ENCODE peak calls at places on chromosomes 4 and X, in six cellular contexts. K is CD4-positive, alpha-beta memory T cell; O is pancreas; D is colonic mucosa; A is left lung; C is BJ. X is an unnamed sample. For H3K36me3, the result is how much of the 10 kb centered on the place peaks cover.

GRCh38 chr4:185634066-185634652 is 98.9 kb upstream of the PDLIM3 start:
- DNase-seq in K (no peak), O (no peak), D (no peak), A (no peak), C (no peak), X (no peak)

GRCh38 chrX:28988246-28988645 is 401.0 kb downstream of the IL1RAPL1 start:
- DNase-seq in K (no peak), O (no peak), D (no peak), A (no peak), C (no peak), X (no peak)

GRCh38 chr4:104099141-104099540 is 379.4 kb upstream of the TACR3 start:
- DNase-seq in K (no peak), O (no peak), D (no peak), A (no peak), C (no peak), X (no peak)

GRCh38 chr4:89411539-89411938 is 103.9 kb upstream of the GPRIN3 start:
- DNase-seq in K (no peak), O (peak), D (no peak), A (no peak), C (no peak), X (no peak)

GRCh38 chr4:37440519-37440900 is 196.0 kb downstream of the NWD2 start:
- DNase-seq in K (no peak), O (no peak), D (no peak), A (no peak), C (no peak), X (no peak)

GRCh38 chr4:175092114-175092513 is 174.0 kb downstream of the ADAM29 start:
- DNase-seq in K (no peak), O (no peak), D (no peak), A (peak), C (no peak), X (no peak)

GRCh38 chrX:133654801-133655200 is 239.5 kb upstream of the GPC4 start:
- DNase-seq in K (no peak), O (no peak), D (no peak), A (no peak), C (no peak), X (no peak)

GRCh38 chr4:118033148-118034060 is 882 bp upstream of the NDST3 start:
- DNase-seq in K (no peak), O (peak), D (peak), A (peak), C (no peak), X (no peak)

GRCh38 chr4:8732092-8732491 is 139.5 kb downstream of the CPZ start:
- DNase-seq in K (no peak), O (no peak), D (no peak), A (no peak), C (no peak), X (no peak)

GRCh38 chr4:175385797-175386196 is 426.3 kb downstream of the GPM6A start:
- DNase-seq in K (no peak), O (no peak), D (no peak), A (no peak), C (no peak), X (no peak)

GRCh38 chrX:12080265-12080664 is 58.0 kb upstream of the FRMPD4 start:
- DNase-seq in K (no peak), O (peak), D (no peak), A (no peak), C (no peak), X (no peak)

GRCh38 chr4:126221262-126221661 is 906.5 kb downstream of the FAT4 start:
- DNase-seq in K (no peak), O (no peak), D (no peak), A (no peak), C (no peak), X (no peak)

GRCh38 chrX:42746606-42747005 is 31.4 kb downstream of the PPP1R2C start:
- DNase-seq in K (no peak), O (no peak), D (no peak), A (no peak), C (peak), X (no peak)

GRCh38 chr4:150581611-150582010 is 340 bp upstream of the MAB21L2 start:
- DNase-seq in K (no peak), O (no peak), D (peak), A (no peak), C (no peak), X (no peak)

GRCh38 chr4:87974856-87975462 is 555 bp upstream of the SPP1 start:
- DNase-seq in K (no peak), O (peak), D (no peak), A (peak), C (no peak), X (no peak)

GRCh38 chr4:113173865-113174264 is 124.4 kb downstream of the ANK2 start:
- DNase-seq in K (no peak), O (no peak), D (no peak), A (no peak), C (no peak), X (no peak)

GRCh38 chr4:89915937-89916336 is 21.3 kb downstream of the MMRN1 start:
- DNase-seq in K (no peak), O (no peak), D (no peak), A (no peak), C (no peak), X (no peak)

GRCh38 chr4:128130621-128131020 is 69.5 kb downstream of the LARP1B start:
- DNase-seq in K (no peak), O (no peak), D (no peak), A (no peak), C (no peak), X (no peak)

GRCh38 chr4:88587285-88587684 is 5.0 kb upstream of the HERC3 start:
- DNase-seq in K (no peak), O (no peak), D (no peak), A (no peak), C (no peak), X (no peak)

GRCh38 chr4:185145572-185145971 is 2.5 kb downstream of the SLC25A4 start:
- DNase-seq in K (no peak), O (peak), D (no peak), A (no peak), C (no peak), X (no peak)

GRCh38 chr4:161522031-161522430 is 641.8 kb downstream of the FSTL5 start:
- DNase-seq in K (no peak), O (no peak), D (no peak), A (no peak), C (no peak), X (no peak)

GRCh38 chrX:132749406-132749805 is 209.0 kb downstream of the HS6ST2 start:
- DNase-seq in K (no peak), O (no peak), D (no peak), A (no peak), C (no peak), X (no peak)

GRCh38 chrX:118595501-118596042 is 100.0 kb downstream of the DOCK11 start:
- DNase-seq in K (no peak), O (no peak), D (no peak), A (no peak), C (no peak), X (no peak)

GRCh38 chrX:3712080-3712869 is 1.2 kb downstream of the PRKX start:
- DNase-seq in K (no peak), O (peak), D (peak), A (no peak), C (no peak), X (no peak)

GRCh38 chr4:20474119-20474518 is 222.4 kb downstream of the SLIT2 start:
- DNase-seq in K (no peak), O (no peak), D (no peak), A (no peak), C (no peak), X (no peak)

GRCh38 chrX:97159916-97160800 is 276.4 kb downstream of the RPA4 start:
- DNase-seq in K (no peak), O (no peak), D (peak), A (no peak), C (no peak), X (no peak)

GRCh38 chr4:36288727-36289126 is 7.3 kb downstream of the DTHD1 start:
- DNase-seq in K (no peak), O (no peak), D (no peak), A (no peak), C (no peak), X (no peak)

GRCh38 chr4:7254736-7255487 is 62.6 kb downstream of the SORCS2 start:
- DNase-seq in K (no peak), O (no peak), D (no peak), A (peak), C (no peak), X (no peak)

GRCh38 chr4:158018090-158018808 is 154.6 kb downstream of the GASK1B start:
- DNase-seq in K (no peak), O (no peak), D (no peak), A (no peak), C (no peak), X (no peak)

GRCh38 chr4:85200106-85200505 is 233.6 kb upstream of the WDFY3 start:
- DNase-seq in K (no peak), O (no peak), D (no peak), A (no peak), C (no peak), X (no peak)

GRCh38 chr4:82851902-82852750 is 38.8 kb downstream of the SEC31A start:
- DNase-seq in K (no peak), O (no peak), D (no peak), A (no peak), C (peak), X (no peak)

GRCh38 chr4:82852751-82853053 is 38.3 kb downstream of the SEC31A start:
- DNase-seq in K (no peak), O (no peak), D (no peak), A (no peak), C (no peak), X (no peak)

GRCh38 chr4:82851318-82851717 is 39.6 kb downstream of the SEC31A start:
- DNase-seq in K (no peak), O (no peak), D (no peak), A (no peak), C (no peak), X (no peak)

GRCh38 chr4:82848706-82849105 is 42.2 kb downstream of the SEC31A start:
- DNase-seq in K (no peak), O (no peak), D (no peak), A (no peak), C (no peak), X (no peak)

GRCh38 chr4:82850684-82851083 is 40.3 kb downstream of the SEC31A start:
- DNase-seq in K (no peak), O (no peak), D (no peak), A (no peak), C (no peak), X (no peak)
- H3K36me3 ChIP-seq in K (half or more), O (under half), D (under half), A (half or more), C (under half), X (half or more)

DNA sequence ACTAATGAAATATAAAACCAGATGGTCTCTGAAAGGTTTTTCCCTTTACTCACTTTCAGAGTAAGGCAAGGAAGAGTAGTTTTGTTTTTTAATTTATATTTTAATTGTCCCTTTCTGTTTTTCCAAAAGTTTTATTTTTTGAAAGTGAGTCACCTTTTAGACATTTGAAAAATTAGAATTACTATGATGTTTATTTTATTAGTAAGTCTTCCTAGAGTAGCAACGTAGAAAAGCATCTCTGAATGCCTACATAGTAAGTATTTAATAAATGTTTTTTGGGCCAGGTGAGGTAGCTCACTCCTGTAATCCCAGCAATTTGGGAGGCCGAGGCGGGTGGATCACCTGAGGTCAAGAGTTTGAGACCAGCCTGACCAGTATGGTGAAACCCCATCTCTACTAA is 51.1 kb downstream of the TET2 start:
- DNase-seq in K (no peak), O (no peak), D (no peak), A (no peak), C (no peak), X (no peak)
- H3K4me3 ChIP-seq in K (no peak), O (no peak), D (no peak), A (no peak), C (no peak), X (no peak)

GRCh38 chr4:76209876-76210275 is 3.7 kb downstream of the SCARB2 start:
- DNase-seq in K (no peak), O (no peak), D (no peak), A (no peak), C (no peak), X (no peak)
- H3K36me3 ChIP-seq in K (under half), O (under half), D (under half), A (under half), C (under half), X (under half)

GRCh38 chr4:24065974-24066373 is 176.1 kb upstream of the PPARGC1A start:
- DNase-seq in K (no peak), O (no peak), D (no peak), A (no peak), C (no peak), X (no peak)

GRCh38 chr4:24070117-24070516 is 180.3 kb upstream of the PPARGC1A start:
- DNase-seq in K (no peak), O (no peak), D (no peak), A (no peak), C (peak), X (no peak)

GRCh38 chr4:24063771-24064170 is 173.9 kb upstream of the PPARGC1A start:
- DNase-seq in K (no peak), O (no peak), D (no peak), A (no peak), C (no peak), X (no peak)

GRCh38 chr4:24067781-24068193 is 177.9 kb upstream of the PPARGC1A start:
- DNase-seq in K (no peak), O (peak), D (no peak), A (no peak), C (peak), X (no peak)

GRCh38 chr4:24067367-24067766 is 177.5 kb upstream of the PPARGC1A start:
- DNase-seq in K (no peak), O (no peak), D (no peak), A (no peak), C (no peak), X (no peak)
- H3K4me3 ChIP-seq in K (no peak), O (no peak), D (no peak), A (no peak), C (no peak), X (no peak)